ENCODE peak calls at places on chromosome 1, in ten cellular contexts. V, O, S, T, J, R, U, I, X and C are unnamed samples.

GRCh38 chr1:23984417-23985186 is 4.5 kb upstream of the SRSF10 start:
- DNase-seq in X (no peak), R (no peak), V (peak; percentile 45), U (no peak), I (no peak), T (peak; percentile 61), O (no peak), J (no peak), S (no peak), C (no peak)

GRCh38 chr1:94324168-94324544 is 86.8 kb upstream of the ARHGAP29 start:
- DNase-seq in U (no peak), I (no peak), V (no peak), R (no peak), J (no peak), O (no peak), X (no peak), S (no peak), T (no peak), C (no peak)

GRCh38 chr1:220575718-220576497 is 48.0 kb downstream of the MARK1 start:
- DNase-seq in V (no peak), U (no peak), J (no peak), I (no peak), S (no peak), X (no peak), T (no peak), O (no peak), R (no peak), C (no peak)

GRCh38 chr1:183711691-183712401 is 58.7 kb upstream of the APOBEC4 start:
- DNase-seq in O (no peak), J (no peak), R (no peak), U (peak; percentile 54), T (peak; percentile 82), V (no peak), I (no peak), X (no peak), S (no peak), C (no peak)

GRCh38 chr1:202852163-202852904 is 36.6 kb downstream of the RABIF start:
- DNase-seq in X (no peak), R (no peak), S (peak; percentile 74), O (no peak), T (peak; percentile 68), U (no peak), I (no peak), J (peak; percentile 80), V (peak; percentile 85), C (peak; percentile 66)

GRCh38 chr1:237903961-237904360 is 13.2 kb upstream of the ZP4 start:
- DNase-seq in I (no peak), U (no peak), V (no peak), J (no peak), R (no peak), X (no peak), S (no peak), T (no peak), O (no peak), C (no peak)

GRCh38 chr1:20666804-20667203 is 5.6 kb upstream of the DDOST start:
- DNase-seq in I (no peak), X (no peak), J (peak; percentile 47), R (no peak), O (no peak), S (peak; percentile 61), T (no peak), U (no peak), V (peak; percentile 41), C (no peak)

GRCh38 chr1:94273111-94273510 is 35.7 kb upstream of the ARHGAP29 start:
- DNase-seq in V (no peak), S (no peak), I (no peak), T (no peak), U (no peak), O (no peak), J (no peak), R (no peak), X (no peak), C (no peak)

DNA sequence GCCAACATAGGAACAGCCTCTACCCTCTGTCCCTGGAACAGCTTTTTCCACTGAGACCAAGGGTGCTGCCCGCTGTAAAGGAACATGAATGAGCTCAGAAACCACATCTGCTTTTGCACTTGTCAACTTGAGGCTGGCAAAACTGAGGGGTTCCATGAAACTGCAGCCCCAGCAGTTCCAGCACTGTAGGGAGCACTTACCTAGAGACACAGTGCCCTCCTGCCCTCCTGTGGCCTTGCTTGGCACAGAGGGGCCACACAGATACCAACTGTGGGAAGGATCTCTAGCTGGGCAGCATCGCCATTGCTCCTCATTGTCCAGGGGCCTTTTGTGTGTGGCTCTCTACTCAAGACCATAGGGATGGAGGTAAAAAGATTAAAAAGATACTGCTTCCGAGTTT is 51.6 kb downstream of the ITPKB start:
- DNase-seq in U (no peak), I (no peak), V (no peak), R (no peak), X (no peak), O (no peak), T (no peak), S (peak; percentile 79), J (no peak), C (no peak)
- TF ChIP-seq CTCF in U (no peak), I (no peak), V (no peak), R (no peak), X (no peak), O (peak; percentile 50), T (no peak), S (peak; percentile 61), J (peak; percentile 2), C (no peak)

DNA sequence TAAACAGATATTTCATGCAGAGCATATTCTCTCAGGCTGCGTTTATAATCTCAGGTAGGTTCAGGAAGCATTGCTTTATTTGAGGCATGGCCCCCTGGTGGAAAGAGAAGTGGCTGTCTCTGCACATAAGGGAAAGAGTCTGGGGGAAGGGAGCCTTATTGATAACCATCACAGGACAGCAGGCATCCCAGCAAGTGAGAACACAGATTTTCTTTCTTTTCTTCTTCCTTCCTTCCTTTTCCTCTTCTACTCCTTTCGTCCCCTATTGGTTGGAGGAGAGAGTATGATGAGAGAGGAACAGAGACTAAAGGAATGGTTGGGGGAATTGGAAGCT is 21.9 kb downstream of the TSNAX start:
- DNase-seq in I (no peak), T (peak; percentile 43), J (peak; percentile 30), X (no peak), S (peak; percentile 39), V (peak; percentile 57), O (no peak), U (no peak), R (no peak), C (peak; percentile 16)
- TF ChIP-seq CTCF in I (no peak), T (peak; percentile 48), J (peak; percentile 38), X (peak; percentile 26), S (no peak), V (peak; percentile 49), O (no peak), U (peak; percentile 17), R (no peak), C (peak; percentile 31)

GRCh38 chr1:209585197-209585596 is 1.7 kb downstream of the CAMK1G start:
- DNase-seq in V (no peak), J (no peak), S (no peak), T (no peak), O (no peak), R (no peak), X (no peak), U (no peak), I (no peak), C (no peak)

GRCh38 chr1:209586341-209586740 is 2.8 kb downstream of the CAMK1G start:
- DNase-seq in X (no peak), R (no peak), T (no peak), S (no peak), U (no peak), V (no peak), O (no peak), I (no peak), J (no peak), C (no peak)

GRCh38 chr1:209587778-209588177 is 4.3 kb downstream of the CAMK1G start:
- DNase-seq in X (no peak), S (no peak), U (no peak), V (peak; percentile 21), R (no peak), O (no peak), J (no peak), I (no peak), T (no peak), C (no peak)

GRCh38 chr1:209584186-209584776 is 767 bp downstream of the CAMK1G start:
- DNase-seq in J (no peak), V (no peak), I (no peak), R (no peak), U (no peak), O (no peak), T (no peak), X (no peak), S (no peak), C (no peak)

GRCh38 chr1:209585672-209586071 is 2.2 kb downstream of the CAMK1G start:
- DNase-seq in S (peak; percentile 17), O (peak; percentile 52), X (peak; percentile 72), J (no peak), V (no peak), U (peak; percentile 51), T (peak; percentile 80), R (no peak), I (no peak), C (no peak)
- TF ChIP-seq CTCF in S (no peak), O (peak; percentile 29), X (no peak), J (no peak), V (no peak), U (peak; percentile 8), T (peak; percentile 17), R (no peak), I (no peak), C (no peak)

GRCh38 chr1:181587870-181588438 is 104.6 kb downstream of the CACNA1E start:
- DNase-seq in V (no peak), X (no peak), J (peak; percentile 5), R (no peak), O (no peak), T (no peak), S (peak; percentile 3), I (no peak), U (no peak), C (no peak)

GRCh38 chr1:181588631-181589030 is 105.3 kb downstream of the CACNA1E start:
- DNase-seq in X (no peak), T (no peak), S (no peak), O (no peak), U (no peak), J (no peak), V (no peak), R (no peak), I (no peak), C (no peak)

DNA sequence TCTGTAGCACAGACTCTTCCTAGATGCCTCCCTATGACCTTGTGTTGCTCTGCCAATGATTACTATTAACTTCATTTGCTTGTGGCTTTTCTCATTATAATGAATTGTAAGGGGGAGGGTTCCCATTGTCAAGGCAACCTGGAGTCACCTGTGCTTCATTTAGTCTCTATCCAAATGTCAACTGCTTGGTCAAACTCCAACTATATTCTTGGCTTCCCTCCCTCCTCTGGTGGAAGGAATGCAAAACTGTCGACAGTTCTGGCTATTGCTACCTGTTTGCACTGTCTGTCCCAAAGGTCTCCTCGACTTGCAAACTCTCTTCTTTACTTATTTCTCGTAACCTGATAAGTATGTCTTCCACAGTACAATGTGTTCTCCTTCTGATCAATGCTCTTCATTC is 100.3 kb downstream of the CACNA1E start:
- DNase-seq in J (no peak), R (no peak), X (no peak), V (no peak), O (no peak), I (no peak), T (peak; percentile 22), S (no peak), U (no peak), C (no peak)
- TF ChIP-seq CTCF in J (no peak), R (no peak), X (peak; percentile 33), V (no peak), O (no peak), I (no peak), T (no peak), S (no peak), U (peak; percentile 15), C (no peak)